ENCODE peak calls at places on chromosomes 11 and 22, in four cellular contexts. I is nephron progenitor cell, N is fibroblast of lung, J is epithelial cell of esophagus. H is an unnamed sample.

GRCh38 chr11:123063396-123064267 is 1.7 kb upstream of the HSPA8 start:
- DNase-seq in I (no peak), N (peak; percentile 57), J (peak; percentile 64), H (peak; percentile 72)

GRCh38 chr22:34587357-34588356 is 478.3 kb upstream of the ISX start:
- DNase-seq in I (no peak), N (no peak), J (no peak), H (no peak)

GRCh38 chr11:16605440-16605970 is 132.9 kb upstream of the C11orf58 start:
- DNase-seq in I (peak; percentile 57), N (peak; percentile 26), J (peak; percentile 42), H (peak; percentile 40)

GRCh38 chr22:39519681-39520053 is 695 bp upstream of the ATF4 start:
- DNase-seq in I (no peak), N (peak; percentile 62), J (peak; percentile 64), H (peak; percentile 69)

GRCh38 chr22:47918276-47918928 is 1156.0 kb downstream of the TBC1D22A start:
- DNase-seq in I (no peak), N (no peak), J (no peak), H (no peak)

GRCh38 chr11:126343051-126343450 is 12.4 kb upstream of the ST3GAL4 start:
- DNase-seq in I (no peak), N (no peak), J (no peak), H (no peak)

GRCh38 chr22:38843716-38844660 is at the start of gene NPTXR:
- DNase-seq in I (peak; percentile 68), N (peak; percentile 50), J (peak; percentile 52), H (no peak)

GRCh38 chr22:49103314-49104052 is 724.2 kb downstream of the BRD1 start:
- DNase-seq in I (no peak), N (no peak), J (no peak), H (no peak)

GRCh38 chr22:46353483-46354105 is 18.1 kb downstream of the TRMU start:
- DNase-seq in I (no peak), N (peak; percentile 22), J (no peak), H (no peak)

GRCh38 chr22:19814428-19814827 is 40.2 kb downstream of the GNB1L start:
- DNase-seq in I (no peak), N (no peak), J (no peak), H (no peak)

GRCh38 chr11:27429740-27430451 is 42.7 kb downstream of the LGR4 start:
- DNase-seq in I (no peak), N (peak; percentile 62), J (peak; percentile 69), H (peak; percentile 21)

GRCh38 chr11:56977324-56977723 is 11.4 kb upstream of the OR5AK2 start:
- DNase-seq in I (no peak), N (no peak), J (no peak), H (no peak)

GRCh38 chr11:20839231-20839630 is 169.8 kb downstream of the NELL1 start:
- DNase-seq in I (no peak), N (no peak), J (no peak), H (no peak)

GRCh38 chr22:17674152-17674551 is 35.6 kb downstream of the BCL2L13 start:
- DNase-seq in I (no peak), N (no peak), J (no peak), H (no peak)

GRCh38 chr22:43440556-43440955 is 28.7 kb downstream of the MPPED1 start:
- DNase-seq in I (no peak), N (no peak), J (no peak), H (no peak)

GRCh38 chr11:95082576-95083001 is 7.1 kb upstream of the ENDOD1 start:
- DNase-seq in I (no peak), N (no peak), J (no peak), H (no peak)

GRCh38 chr11:19683141-19683805 is 29.4 kb upstream of the NAV2 start:
- DNase-seq in I (no peak), N (no peak), J (no peak), H (peak; percentile 31)

GRCh38 chr11:36441610-36442208 is 68.4 kb downstream of the TRAF6 start:
- DNase-seq in I (no peak), N (no peak), J (no peak), H (no peak)

GRCh38 chr11:95711945-95712221 is 77.7 kb downstream of the FAM76B start:
- DNase-seq in I (no peak), N (no peak), J (no peak), H (no peak)

GRCh38 chr11:60743058-60743457 is 13.6 kb upstream of the MS4A15 start:
- DNase-seq in I (no peak), N (no peak), J (no peak), H (no peak)
- TF ChIP-seq CTCF in I (no peak), N (no peak), J (no peak), H (no peak)

DNA sequence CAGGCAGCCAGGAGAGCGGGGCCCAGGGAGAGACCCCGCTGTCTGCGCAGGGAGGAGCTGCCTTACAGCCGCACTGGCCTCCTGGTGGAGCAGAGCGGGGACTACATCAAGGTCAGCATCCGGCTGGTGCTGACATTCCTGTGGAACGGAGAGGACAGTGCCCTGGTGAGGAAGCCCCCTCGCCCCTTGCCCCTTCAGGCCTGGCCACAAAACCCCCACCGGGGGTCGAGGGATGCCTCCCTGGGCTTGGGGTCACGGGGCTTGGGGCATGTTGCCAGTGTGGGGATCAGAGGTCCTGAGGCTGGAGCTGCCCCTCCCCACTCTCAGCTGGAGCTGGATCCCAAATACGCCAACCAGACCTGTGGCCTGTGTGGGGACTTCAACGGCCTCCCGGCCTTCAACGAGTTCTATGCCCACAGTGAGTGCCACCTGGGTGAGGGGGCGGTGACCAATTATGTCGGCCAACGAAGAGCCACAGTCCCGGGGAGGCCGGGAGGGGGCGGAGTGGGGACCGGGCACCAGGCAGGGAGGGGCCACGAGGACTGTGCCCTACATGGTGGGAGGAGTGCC is 4.2 kb downstream of the MUC5B start:
- DNase-seq in I (peak; percentile 56), N (no peak), J (no peak), H (no peak)
- TF ChIP-seq CTCF in I (peak; percentile 58), N (peak; percentile 14), J (no peak), H (no peak)

GRCh38 chr11:65773784-65774411 is 6.9 kb downstream of the AP5B1 start:
- DNase-seq in I (no peak), N (no peak), J (peak; percentile 45), H (no peak)
- TF ChIP-seq CTCF in I (no peak), N (peak; percentile 21), J (peak; percentile 19), H (no peak)

GRCh38 chr11:2314136-2314524 is 12.3 kb downstream of the TSPAN32 start:
- DNase-seq in I (no peak), N (no peak), J (no peak), H (no peak)
- TF ChIP-seq CTCF in I (no peak), N (no peak), J (no peak), H (no peak)

GRCh38 chr22:27323646-27324045 is 477.9 kb downstream of the MN1 start:
- DNase-seq in I (no peak), N (no peak), J (no peak), H (no peak)
- TF ChIP-seq CTCF in I (no peak), N (no peak), J (no peak), H (no peak)

GRCh38 chr11:103091810-103092524 is at the start of gene DCUN1D5:
- DNase-seq in I (peak; percentile 97), N (peak; percentile 96), J (peak; percentile 97), H (peak; percentile 95)
- TF ChIP-seq CTCF in I (no peak), N (no peak), J (no peak), H (no peak)

DNA sequence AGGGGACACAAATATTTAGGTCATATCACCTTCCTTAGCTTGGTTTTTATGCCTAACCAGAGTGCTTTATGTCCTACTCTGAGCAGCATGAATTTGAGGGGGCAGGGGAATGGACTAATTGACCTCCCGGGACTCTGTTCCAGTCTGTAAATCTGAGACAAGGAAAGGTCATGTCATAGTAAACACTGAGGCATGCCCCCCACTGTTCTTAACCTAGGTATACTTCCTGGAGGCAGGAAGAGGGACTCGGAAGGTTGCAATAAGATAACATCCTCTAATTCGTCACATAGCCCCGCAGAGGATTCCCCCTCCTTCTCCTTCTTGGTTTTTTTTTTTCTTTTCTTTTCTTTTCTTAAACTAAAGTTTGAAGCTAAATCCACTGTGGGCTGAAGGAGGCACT is 540.3 kb upstream of the CADM1 start:
- DNase-seq in I (no peak), N (no peak), J (no peak), H (no peak)
- TF ChIP-seq CTCF in I (no peak), N (no peak), J (no peak), H (no peak)

H was measured in MCF 10A.